ENCODE peak calls at places on chromosome 18, in six cellular contexts. One of them, this sample, is unnamed.

GRCh38 chr18:58051765-58052460 is 7.9 kb downstream of the NEDD4L start:
- DNase-seq in mesothelial cell of epicardium: no peak
- DNase-seq in chondrocyte: no peak
- DNase-seq in cardiac fibroblast: peak
- DNase-seq in astrocyte: no peak
- DNase-seq in globus pallidus: peak
- DNase-seq in this sample: no peak

GRCh38 chr18:34048423-34048822 is 176.3 kb downstream of the NOL4 start:
- DNase-seq in mesothelial cell of epicardium: no peak
- DNase-seq in chondrocyte: no peak
- DNase-seq in cardiac fibroblast: no peak
- DNase-seq in astrocyte: no peak
- DNase-seq in globus pallidus: no peak
- DNase-seq in this sample: no peak

GRCh38 chr18:48950536-48951447 is at the start of gene SMAD7:
- DNase-seq in mesothelial cell of epicardium: no peak
- DNase-seq in chondrocyte: no peak
- DNase-seq in cardiac fibroblast: no peak
- DNase-seq in astrocyte: no peak
- DNase-seq in globus pallidus: no peak
- DNase-seq in this sample: peak

GRCh38 chr18:35127201-35127600 is 86.0 kb downstream of the MAPRE2 start:
- DNase-seq in mesothelial cell of epicardium: no peak
- DNase-seq in chondrocyte: no peak
- DNase-seq in cardiac fibroblast: peak
- DNase-seq in astrocyte: no peak
- DNase-seq in globus pallidus: no peak
- DNase-seq in this sample: no peak

GRCh38 chr18:59383831-59384230 is 24.8 kb upstream of the LMAN1 start:
- DNase-seq in mesothelial cell of epicardium: no peak
- DNase-seq in chondrocyte: no peak
- DNase-seq in cardiac fibroblast: no peak
- DNase-seq in astrocyte: no peak
- DNase-seq in globus pallidus: no peak
- DNase-seq in this sample: no peak

GRCh38 chr18:69956037-69956436 is 8.4 kb upstream of the CD226 start:
- DNase-seq in mesothelial cell of epicardium: no peak
- DNase-seq in chondrocyte: no peak
- DNase-seq in cardiac fibroblast: no peak
- DNase-seq in astrocyte: no peak
- DNase-seq in globus pallidus: no peak
- DNase-seq in this sample: no peak

GRCh38 chr18:7870855-7871254 is 303.7 kb downstream of the PTPRM start:
- DNase-seq in mesothelial cell of epicardium: no peak
- DNase-seq in chondrocyte: no peak
- DNase-seq in cardiac fibroblast: peak
- DNase-seq in astrocyte: no peak
- DNase-seq in globus pallidus: no peak
- DNase-seq in this sample: no peak

GRCh38 chr18:7856733-7857132 is 289.6 kb downstream of the PTPRM start:
- DNase-seq in mesothelial cell of epicardium: no peak
- DNase-seq in chondrocyte: no peak
- DNase-seq in cardiac fibroblast: peak
- DNase-seq in astrocyte: peak
- DNase-seq in globus pallidus: no peak
- DNase-seq in this sample: no peak

GRCh38 chr18:60112369-60112768 is 212.6 kb downstream of the PMAIP1 start:
- DNase-seq in mesothelial cell of epicardium: no peak
- DNase-seq in chondrocyte: no peak
- DNase-seq in cardiac fibroblast: no peak
- DNase-seq in astrocyte: no peak
- DNase-seq in globus pallidus: no peak
- DNase-seq in this sample: no peak

GRCh38 chr18:10329116-10329515 is 125.3 kb upstream of the APCDD1 start:
- DNase-seq in mesothelial cell of epicardium: no peak
- DNase-seq in chondrocyte: no peak
- DNase-seq in cardiac fibroblast: peak
- DNase-seq in astrocyte: peak
- DNase-seq in globus pallidus: no peak
- DNase-seq in this sample: no peak

GRCh38 chr18:470661-471501 is 29.6 kb downstream of the COLEC12 start:
- DNase-seq in mesothelial cell of epicardium: no peak
- DNase-seq in chondrocyte: no peak
- DNase-seq in cardiac fibroblast: peak
- DNase-seq in astrocyte: peak
- DNase-seq in globus pallidus: no peak
- DNase-seq in this sample: no peak

GRCh38 chr18:36312806-36313395 is 15.4 kb downstream of the FHOD3 start:
- DNase-seq in mesothelial cell of epicardium: no peak
- DNase-seq in chondrocyte: no peak
- DNase-seq in cardiac fibroblast: peak
- DNase-seq in astrocyte: peak
- DNase-seq in globus pallidus: no peak
- DNase-seq in this sample: no peak

GRCh38 chr18:50286391-50287027 is 983 bp downstream of the CXXC1 start:
- DNase-seq in mesothelial cell of epicardium: peak
- DNase-seq in chondrocyte: no peak
- DNase-seq in cardiac fibroblast: peak
- DNase-seq in astrocyte: peak
- DNase-seq in globus pallidus: no peak
- DNase-seq in this sample: peak

GRCh38 chr18:30992231-30992630 is 50.3 kb downstream of the DSC3 start:
- DNase-seq in mesothelial cell of epicardium: no peak
- DNase-seq in chondrocyte: no peak
- DNase-seq in cardiac fibroblast: no peak
- DNase-seq in astrocyte: no peak
- DNase-seq in globus pallidus: no peak
- DNase-seq in this sample: no peak

GRCh38 chr18:22330508-22330907 is 87.2 kb downstream of the CTAGE1 start:
- DNase-seq in mesothelial cell of epicardium: no peak
- DNase-seq in chondrocyte: no peak
- DNase-seq in cardiac fibroblast: no peak
- DNase-seq in astrocyte: no peak
- DNase-seq in globus pallidus: no peak
- DNase-seq in this sample: no peak

GRCh38 chr18:3466051-3466450 is 16.1 kb downstream of the TGIF1 start:
- DNase-seq in mesothelial cell of epicardium: no peak
- DNase-seq in chondrocyte: no peak
- DNase-seq in cardiac fibroblast: peak
- DNase-seq in astrocyte: peak
- DNase-seq in globus pallidus: no peak
- DNase-seq in this sample: no peak

GRCh38 chr18:74139888-74140287 is 7.7 kb downstream of the FBXO15 start:
- DNase-seq in mesothelial cell of epicardium: no peak
- DNase-seq in chondrocyte: no peak
- DNase-seq in cardiac fibroblast: peak
- DNase-seq in astrocyte: peak
- DNase-seq in globus pallidus: no peak
- DNase-seq in this sample: no peak

GRCh38 chr18:29383311-29384273 is 1206.7 kb upstream of the CDH2 start:
- DNase-seq in mesothelial cell of epicardium: no peak
- DNase-seq in chondrocyte: no peak
- DNase-seq in cardiac fibroblast: peak
- DNase-seq in astrocyte: peak
- DNase-seq in globus pallidus: no peak
- DNase-seq in this sample: no peak

GRCh38 chr18:21134895-21135294 is 23.3 kb upstream of the ROCK1 start:
- DNase-seq in mesothelial cell of epicardium: no peak
- DNase-seq in chondrocyte: no peak
- DNase-seq in cardiac fibroblast: peak
- DNase-seq in astrocyte: no peak
- DNase-seq in globus pallidus: peak
- DNase-seq in this sample: no peak

GRCh38 chr18:36441426-36441870 is 143.9 kb downstream of the FHOD3 start:
- DNase-seq in mesothelial cell of epicardium: no peak
- DNase-seq in chondrocyte: no peak
- DNase-seq in cardiac fibroblast: peak
- DNase-seq in astrocyte: no peak
- DNase-seq in globus pallidus: no peak
- DNase-seq in this sample: no peak

GRCh38 chr18:48073231-48073930 is 142.9 kb upstream of the SMAD2 start:
- DNase-seq in mesothelial cell of epicardium: no peak
- DNase-seq in chondrocyte: no peak
- DNase-seq in cardiac fibroblast: no peak
- DNase-seq in astrocyte: no peak
- DNase-seq in globus pallidus: no peak
- DNase-seq in this sample: peak

This sample was measured in posterior vena cava.